ENCODE peak calls at places on chromosomes 1 and 21, in five cellular contexts. C is memory B cell, Z is GM12864, U is NCI-H2171, Q is naive B cell. Y is an unnamed sample.
A peak's percentile ranks its signal among the peaks of the same experiment; 100 is the strongest.

GRCh38 chr1:229093258-229093540 is 177.7 kb upstream of the RAB4A start:
- DNase-seq in C (no peak), Z (no peak), U (no peak), Q (no peak), Y (no peak)

GRCh38 chr1:37020653-37021277 is 13.6 kb downstream of the GRIK3 start:
- DNase-seq in C (no peak), Z (no peak), U (no peak), Q (no peak), Y (no peak)

GRCh38 chr1:41547781-41548560 is 63.5 kb upstream of the EDN2 start:
- DNase-seq in C (no peak), Z (no peak), U (no peak), Q (no peak), Y (no peak)

GRCh38 chr1:151146072-151146415 is 387 bp downstream of the SEMA6C start:
- DNase-seq in C (no peak), Z (no peak), U (no peak), Q (no peak), Y (no peak)

GRCh38 chr1:21547876-21548275 is 38.7 kb downstream of the ALPL start:
- DNase-seq in C (no peak), Z (no peak), U (no peak), Q (no peak), Y (no peak)

GRCh38 chr1:63874278-63874880 is 100.6 kb downstream of the ROR1 start:
- DNase-seq in C (no peak), Z (no peak), U (no peak), Q (no peak), Y (no peak)

GRCh38 chr21:35849131-35849530 is 211.2 kb downstream of the SETD4 start:
- DNase-seq in C (no peak), Z (no peak), U (no peak), Q (no peak), Y (no peak)

GRCh38 chr1:89259283-89259971 is 13.2 kb downstream of the GBP5 start:
- DNase-seq in C (no peak), Z (no peak), U (no peak), Q (no peak), Y (no peak)

GRCh38 chr1:41733725-41734124 is 185.0 kb downstream of the HIVEP3 start:
- DNase-seq in C (no peak), Z (no peak), U (no peak), Q (no peak), Y (no peak)

GRCh38 chr1:221637641-221638041 is 104.2 kb downstream of the DUSP10 start:
- DNase-seq in C (no peak), Z (no peak), U (no peak), Q (no peak), Y (no peak)

GRCh38 chr1:212698467-212699103 is 1.1 kb downstream of the BATF3 start:
- DNase-seq in C (no peak), Z (no peak), U (no peak), Q (no peak), Y (no peak)

GRCh38 chr21:35924714-35925301 is 135.5 kb downstream of the SETD4 start:
- DNase-seq in C (no peak), Z (no peak), U (no peak), Q (no peak), Y (peak; percentile 67)

GRCh38 chr1:62433861-62434611 is 2.8 kb upstream of the USP1 start:
- DNase-seq in C (no peak), Z (no peak), U (no peak), Q (peak; percentile 47), Y (no peak)

GRCh38 chr1:234486858-234487830 is 8.2 kb upstream of the TARBP1 start:
- DNase-seq in C (no peak), Z (no peak), U (no peak), Q (no peak), Y (no peak)

GRCh38 chr1:158169105-158169504 is 11.6 kb upstream of the CD1D start:
- DNase-seq in C (no peak), Z (no peak), U (no peak), Q (no peak), Y (no peak)

GRCh38 chr1:26710811-26711210 is 15.0 kb downstream of the ARID1A start:
- DNase-seq in C (no peak), Z (no peak), U (no peak), Q (no peak), Y (no peak)

GRCh38 chr1:174007846-174008245 is 14.3 kb downstream of the RC3H1 start:
- DNase-seq in C (no peak), Z (no peak), U (no peak), Q (no peak), Y (no peak)

GRCh38 chr1:41749992-41750745 is 168.6 kb downstream of the HIVEP3 start:
- DNase-seq in C (no peak), Z (no peak), U (no peak), Q (no peak), Y (no peak)

GRCh38 chr1:111904478-111905218 is 84.8 kb downstream of the KCND3 start:
- DNase-seq in C (no peak), Z (no peak), U (no peak), Q (no peak), Y (no peak)